ENCODE peak calls at places on chromosome 19, in ten cellular contexts. S is brain microvascular endothelial cell, B is colonic mucosa, G is HepG2, L is osteoblast, T is transverse colon, P is fibroblast of lung, D is RWPE2, Y is dorsolateral prefrontal cortex, C is ascending aorta. F is an unnamed sample.

GRCh38 chr19:21023901-21024300 is 3.4 kb downstream of the ZNF430 start:
- DNase-seq in S (peak), B (no peak), G (no peak), L (peak), T (no peak), P (peak), D (no peak), Y (no peak), C (no peak), F (no peak)

GRCh38 chr19:47315125-47315821 is 5.6 kb downstream of the C5AR1 start:
- DNase-seq in S (peak), B (peak), G (peak), L (peak), T (peak), P (peak), D (peak), Y (no peak), C (peak), F (no peak)

GRCh38 chr19:46660008-46660517 is 919 bp downstream of the DACT3 start:
- DNase-seq in S (no peak), B (no peak), G (no peak), L (no peak), T (no peak), P (no peak), D (no peak), Y (no peak), C (peak), F (peak)

GRCh38 chr19:57850553-57851017 is 926 bp downstream of the ZNF587 start:
- DNase-seq in S (peak), B (peak), G (peak), L (peak), T (peak), P (peak), D (no peak), Y (no peak), C (no peak), F (no peak)

GRCh38 chr19:39155114-39155700 is 29.6 kb downstream of the PAK4 start:
- DNase-seq in S (no peak), B (no peak), G (no peak), L (peak), T (no peak), P (no peak), D (no peak), Y (no peak), C (no peak), F (no peak)

GRCh38 chr19:54422136-54422535 is 6.9 kb downstream of the TTYH1 start:
- DNase-seq in S (no peak), B (no peak), G (no peak), L (peak), T (no peak), P (no peak), D (no peak), Y (no peak), C (no peak), F (no peak)

GRCh38 chr19:11426656-11427055 is 7.5 kb upstream of the RGL3 start:
- DNase-seq in S (no peak), B (no peak), G (no peak), L (peak), T (no peak), P (no peak), D (no peak), Y (no peak), C (no peak), F (no peak)

GRCh38 chr19:38792250-38793111 is 3.5 kb downstream of the LGALS7B start:
- DNase-seq in S (no peak), B (peak), G (no peak), L (peak), T (peak), P (peak), D (no peak), Y (no peak), C (peak), F (no peak)

GRCh38 chr19:49129238-49129583 is 9.9 kb downstream of the PPFIA3 start:
- DNase-seq in S (no peak), B (peak), G (no peak), L (peak), T (no peak), P (no peak), D (no peak), Y (no peak), C (no peak), F (no peak)

GRCh38 chr19:39765091-39766076 is 13.3 kb upstream of the LEUTX start:
- DNase-seq in S (peak), B (peak), G (peak), L (no peak), T (peak), P (peak), D (no peak), Y (no peak), C (no peak), F (no peak)

GRCh38 chr19:30450945-30451344 is 78.8 kb downstream of the ZNF536 start:
- DNase-seq in S (no peak), B (no peak), G (no peak), L (no peak), T (no peak), P (no peak), D (no peak), Y (no peak), C (no peak), F (no peak)

GRCh38 chr19:55820037-55820436 is 11.8 kb downstream of the NLRP11 start:
- DNase-seq in S (no peak), B (no peak), G (no peak), L (no peak), T (no peak), P (no peak), D (no peak), Y (no peak), C (no peak), F (no peak)

GRCh38 chr19:2253106-2254051 is 2.8 kb downstream of the JSRP1 start:
- DNase-seq in S (no peak), B (no peak), G (peak), L (peak), T (no peak), P (no peak), D (peak), Y (no peak), C (no peak), F (no peak)

GRCh38 chr19:32866061-32866460 is 3.5 kb downstream of the SLC7A9 start:
- DNase-seq in S (no peak), B (no peak), G (no peak), L (peak), T (no peak), P (no peak), D (no peak), Y (no peak), C (no peak), F (no peak)

GRCh38 chr19:46952874-46953273 is 66.8 kb upstream of the NPAS1 start:
- DNase-seq in S (no peak), B (no peak), G (no peak), L (no peak), T (no peak), P (no peak), D (no peak), Y (no peak), C (no peak), F (no peak)

GRCh38 chr19:55209430-55210119 is at the start of gene PTPRH:
- DNase-seq in S (no peak), B (peak), G (no peak), L (no peak), T (peak), P (no peak), D (no peak), Y (no peak), C (no peak), F (no peak)

GRCh38 chr19:11496391-11497163 is 9.1 kb downstream of the ZNF653 start:
- DNase-seq in S (peak), B (peak), G (peak), L (peak), T (peak), P (peak), D (no peak), Y (no peak), C (peak), F (no peak)

GRCh38 chr19:31118292-31118925 is 230.8 kb downstream of the TSHZ3 start:
- DNase-seq in S (no peak), B (no peak), G (no peak), L (no peak), T (no peak), P (no peak), D (no peak), Y (no peak), C (no peak), F (no peak)

GRCh38 chr19:29835447-29835846 is 23.7 kb downstream of the CCNE1 start:
- DNase-seq in S (no peak), B (no peak), G (no peak), L (no peak), T (no peak), P (no peak), D (no peak), Y (no peak), C (no peak), F (no peak)

GRCh38 chr19:40962460-40962961 is 28.6 kb upstream of the CYP2B6 start:
- DNase-seq in S (peak), B (no peak), G (peak), L (peak), T (no peak), P (no peak), D (no peak), Y (no peak), C (no peak), F (no peak)

GRCh38 chr19:49543032-49543431 is 15.2 kb downstream of the RCN3 start:
- DNase-seq in S (no peak), B (no peak), G (no peak), L (peak), T (no peak), P (no peak), D (no peak), Y (no peak), C (no peak), F (no peak)

GRCh38 chr19:6930190-6930589 is 42.8 kb downstream of the ADGRE1 start:
- DNase-seq in S (no peak), B (no peak), G (no peak), L (no peak), T (no peak), P (no peak), D (no peak), Y (no peak), C (no peak), F (no peak)

DNA sequence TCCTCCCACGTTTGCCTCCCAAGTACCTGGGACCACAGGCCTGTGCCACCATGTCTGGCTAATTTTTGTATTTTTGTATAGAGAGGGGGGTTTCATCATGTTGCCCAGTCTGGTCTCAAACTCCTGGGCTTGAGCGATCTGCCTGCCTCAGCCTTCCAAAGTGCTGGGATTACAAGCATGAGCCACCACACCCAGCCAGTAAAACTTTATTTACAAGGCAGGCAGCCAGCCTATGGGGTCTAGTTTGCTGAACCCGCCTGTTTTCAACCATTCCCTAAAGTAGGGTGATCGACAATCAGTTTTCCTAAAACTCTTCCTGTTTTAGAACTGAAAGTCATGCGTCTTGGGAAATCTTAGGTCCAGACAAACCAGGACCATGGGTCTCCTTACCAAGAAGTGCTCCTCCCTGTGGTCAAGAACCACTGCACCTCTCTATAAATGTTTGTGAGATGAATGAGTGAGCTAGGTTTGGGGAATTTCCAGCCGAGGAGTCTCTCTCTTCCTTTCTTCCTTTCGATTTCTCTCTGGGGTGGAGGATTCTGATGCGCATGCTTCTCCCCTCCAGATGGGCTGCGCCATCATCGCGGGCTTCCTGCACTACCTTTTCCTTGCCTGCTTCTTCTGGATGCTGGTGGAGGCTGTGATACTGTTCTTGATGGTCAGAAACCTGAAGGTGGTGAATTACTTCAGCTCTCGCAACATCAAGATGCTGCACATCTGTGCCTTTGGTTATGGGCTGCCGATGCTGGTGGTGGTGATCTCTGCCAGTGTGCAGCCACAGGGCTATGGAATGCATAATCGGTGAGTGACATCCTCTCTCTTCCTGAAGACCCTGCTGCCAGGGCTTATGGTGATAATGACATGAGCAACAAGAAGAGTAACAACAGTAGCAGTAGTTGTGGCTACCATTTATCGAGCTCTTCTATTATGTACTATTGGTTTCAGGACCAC is 38.7 kb downstream of the ADGRE1 start:
- DNase-seq in S (no peak), B (no peak), G (no peak), L (no peak), T (no peak), P (no peak), D (no peak), Y (no peak), C (no peak), F (no peak)
- H3K4me3 ChIP-seq in S (no peak), B (no peak), G (no peak), L (no peak), T (no peak), P (no peak), D (no peak), Y (no peak), C (no peak), F (no peak)

GRCh38 chr19:19647037-19647835 is 3.8 kb upstream of the GMIP start:
- DNase-seq in S (no peak), B (no peak), G (no peak), L (peak), T (no peak), P (no peak), D (no peak), Y (no peak), C (no peak), F (no peak)

GRCh38 chr19:19645233-19645870 is 1.9 kb upstream of the GMIP start:
- DNase-seq in S (no peak), B (no peak), G (no peak), L (no peak), T (no peak), P (no peak), D (no peak), Y (no peak), C (no peak), F (no peak)

GRCh38 chr19:19643158-19644053 is at the start of gene GMIP:
- DNase-seq in S (no peak), B (peak), G (peak), L (peak), T (peak), P (peak), D (no peak), Y (no peak), C (peak), F (peak)

GRCh38 chr19:19642506-19643157 is 825 bp downstream of the GMIP start:
- DNase-seq in S (no peak), B (no peak), G (no peak), L (peak), T (peak), P (no peak), D (no peak), Y (no peak), C (no peak), F (no peak)

GRCh38 chr19:19644054-19644388 is 564 bp upstream of the GMIP start:
- DNase-seq in S (no peak), B (no peak), G (no peak), L (no peak), T (no peak), P (no peak), D (no peak), Y (no peak), C (no peak), F (no peak)
- H3K27ac ChIP-seq in S (no peak), B (peak), G (no peak), L (no peak), T (peak), P (no peak), D (peak), Y (no peak), C (no peak), F (no peak)

GRCh38 chr19:1064661-1065605 is 2.0 kb upstream of the ARHGAP45 start:
- DNase-seq in S (no peak), B (peak), G (no peak), L (peak), T (peak), P (peak), D (no peak), Y (no peak), C (peak), F (no peak)
- H3K4me3 ChIP-seq in S (no peak), B (peak), G (no peak), L (no peak), T (peak), P (no peak), D (no peak), Y (no peak), C (no peak), F (peak)

DNA sequence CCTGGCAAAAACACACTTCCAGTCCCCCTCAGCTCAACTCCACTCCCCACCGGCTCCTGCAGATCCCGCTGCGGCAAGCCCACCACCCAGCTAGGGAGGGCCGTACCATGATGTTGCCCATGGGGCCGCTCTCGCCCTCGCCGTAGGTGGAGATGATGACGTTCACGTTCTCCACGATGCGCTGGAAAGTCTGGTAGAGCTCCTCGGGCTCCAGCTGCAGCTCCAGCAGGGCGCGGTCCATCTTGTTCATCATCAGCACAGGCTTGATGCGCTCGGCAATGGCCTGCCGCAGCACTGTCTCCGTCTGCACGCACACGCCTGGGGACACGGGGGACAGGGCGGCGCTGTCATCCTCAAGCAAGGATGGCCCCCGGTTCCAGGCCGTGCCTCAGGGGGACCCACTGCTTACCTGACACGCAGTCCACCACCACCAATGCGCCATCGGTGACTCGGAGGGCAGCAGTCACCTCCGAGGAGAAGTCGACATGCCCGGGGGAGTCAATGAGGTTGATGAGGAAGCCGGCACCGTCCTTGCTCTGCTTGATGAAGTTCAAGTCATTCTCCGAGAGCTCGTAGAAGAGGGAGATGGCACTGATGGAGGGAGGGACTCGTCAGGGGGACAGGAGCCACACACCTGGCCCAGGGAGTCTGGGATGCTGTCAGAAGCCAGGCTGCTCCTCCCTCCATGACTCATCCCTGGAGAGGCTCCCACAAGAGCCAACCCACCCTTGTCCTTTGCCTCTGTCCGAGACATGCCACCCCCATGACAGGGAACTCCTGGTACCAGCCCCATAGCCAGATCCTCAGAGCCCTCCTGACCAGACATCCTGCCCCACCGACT is 2.3 kb downstream of the EEF2 start:
- DNase-seq in S (no peak), B (no peak), G (peak), L (peak), T (no peak), P (peak), D (peak), Y (no peak), C (no peak), F (no peak)
- H3K27ac ChIP-seq in S (peak), B (no peak), G (peak), L (peak), T (peak), P (peak), D (peak), Y (peak), C (peak), F (peak)

DNA sequence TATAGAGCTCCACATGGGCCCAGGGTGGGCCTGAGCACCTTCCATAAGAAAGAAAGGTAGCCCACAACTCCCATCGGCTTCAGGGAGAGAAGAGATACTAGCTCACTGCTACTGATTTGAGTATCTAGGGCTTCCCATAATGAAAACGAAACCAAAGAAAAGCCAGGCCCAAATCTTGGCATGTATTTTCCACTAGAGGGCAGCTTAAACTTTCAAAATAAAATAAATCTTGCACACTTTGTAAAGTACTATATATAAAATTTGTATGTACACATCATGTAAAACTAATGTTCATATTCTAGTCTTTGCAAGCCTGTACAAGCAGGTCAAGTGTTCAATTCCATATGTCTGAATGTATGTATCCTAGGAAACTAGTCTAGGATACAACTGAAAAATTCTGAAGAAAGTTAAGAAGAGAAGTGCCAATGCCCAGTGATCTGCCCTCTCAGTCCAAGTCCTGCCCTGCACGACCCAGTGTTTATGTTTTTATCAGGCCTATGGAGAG is 475.9 kb downstream of the UQCRFS1 start:
- DNase-seq in S (peak), B (no peak), G (peak), L (peak), T (no peak), P (peak), D (no peak), Y (no peak), C (no peak), F (no peak)
- H3K4me3 ChIP-seq in S (no peak), B (no peak), G (no peak), L (peak), T (no peak), P (no peak), D (no peak), Y (no peak), C (no peak), F (peak)

DNA sequence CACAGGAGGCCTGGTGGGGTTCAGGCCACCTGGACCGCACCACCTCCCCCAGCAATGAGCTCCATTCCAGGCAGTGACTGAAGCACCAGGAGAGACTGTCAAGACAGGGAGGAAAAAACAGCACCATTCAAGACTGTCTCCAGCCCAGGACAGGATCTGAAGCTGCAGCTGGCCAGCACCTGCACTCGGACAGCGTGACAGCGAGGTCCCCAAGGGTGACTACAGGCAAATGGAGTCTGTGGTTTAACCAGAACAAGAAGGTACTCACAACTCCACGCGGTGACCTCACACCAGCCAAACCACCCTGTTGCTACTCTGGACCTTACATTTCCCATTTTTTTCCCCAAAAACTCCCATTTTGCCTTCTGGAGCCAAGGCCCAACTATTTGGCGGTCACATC is 9.8 kb downstream of the MED26 start:
- DNase-seq in S (no peak), B (no peak), G (no peak), L (peak), T (no peak), P (no peak), D (no peak), Y (no peak), C (no peak), F (no peak)
- H3K27ac ChIP-seq in S (no peak), B (no peak), G (no peak), L (no peak), T (no peak), P (no peak), D (no peak), Y (no peak), C (no peak), F (no peak)

GRCh38 chr19:13840751-13841338 is 36.1 kb upstream of the NANOS3 start:
- DNase-seq in S (no peak), B (no peak), G (no peak), L (no peak), T (no peak), P (no peak), D (no peak), Y (no peak), C (no peak), F (no peak)
- H3K4me3 ChIP-seq in S (peak), B (peak), G (peak), L (peak), T (peak), P (peak), D (peak), Y (peak), C (peak), F (peak)